ENCODE peak calls at places on chromosomes 6 and 20, in eight cellular contexts. T is COR-L47, M is HT-29, I is lower leg skin, L is SIG-M5, O is A549, Y is heart right ventricle, K is foreskin fibroblast. W is an unnamed sample.

GRCh38 chr6:126388235-126388634 is 48.3 kb downstream of the CENPW start:
- DNase-seq in O (no peak), T (no peak), M (no peak), L (no peak), K (peak), I (no peak), Y (no peak), W (no peak)

GRCh38 chr6:111013144-111013905 is 31.5 kb downstream of the RPF2 start:
- DNase-seq in O (no peak), K (no peak), Y (no peak), L (no peak), T (peak), M (no peak), I (no peak), W (no peak)

GRCh38 chr6:92753956-92754355 is 665.4 kb downstream of the EPHA7 start:
- DNase-seq in I (no peak), K (no peak), L (no peak), M (no peak), O (no peak), Y (no peak), T (no peak), W (no peak)

GRCh38 chr6:104477569-104477968 is 382.1 kb downstream of the HACE1 start:
- DNase-seq in M (no peak), O (no peak), K (no peak), T (no peak), L (no peak), Y (no peak), I (no peak), W (no peak)

GRCh38 chr20:4645621-4646020 is 76.1 kb upstream of the PRND start:
- DNase-seq in L (no peak), O (no peak), Y (no peak), T (no peak), I (no peak), M (no peak), K (no peak), W (no peak)

GRCh38 chr20:20755227-20755626 is 42.8 kb upstream of the RALGAPA2 start:
- DNase-seq in O (no peak), K (no peak), M (no peak), L (peak), Y (no peak), T (no peak), I (no peak), W (no peak)

GRCh38 chr6:168154263-168154917 is 75.4 kb upstream of the FRMD1 start:
- DNase-seq in K (no peak), L (no peak), O (no peak), M (no peak), I (no peak), Y (no peak), T (no peak), W (no peak)

GRCh38 chr6:145623231-145623630 is 112.1 kb downstream of the EPM2A start:
- DNase-seq in L (no peak), O (no peak), Y (no peak), I (no peak), K (no peak), T (no peak), M (no peak), W (no peak)

GRCh38 chr20:24432057-24432456 is 37.4 kb upstream of the SYNDIG1 start:
- DNase-seq in K (no peak), M (no peak), L (no peak), T (no peak), Y (no peak), O (no peak), I (no peak), W (no peak)

GRCh38 chr6:142907017-142907470 is 37.9 kb downstream of the HIVEP2 start:
- DNase-seq in L (no peak), M (no peak), I (no peak), Y (no peak), K (no peak), T (no peak), O (no peak), W (no peak)

GRCh38 chr20:41443667-41444066 is 77.0 kb upstream of the EMILIN3 start:
- DNase-seq in O (no peak), L (peak), M (no peak), I (no peak), T (no peak), Y (no peak), K (no peak), W (no peak)

GRCh38 chr20:41613321-41613720 is 4.9 kb downstream of the CHD6 start:
- DNase-seq in M (no peak), I (no peak), O (no peak), L (no peak), Y (no peak), T (no peak), K (no peak), W (no peak)

GRCh38 chr20:9353916-9354276 is 160.5 kb upstream of the LAMP5 start:
- DNase-seq in L (no peak), K (peak), I (no peak), T (no peak), O (no peak), Y (no peak), M (no peak), W (no peak)

GRCh38 chr20:24935786-24936525 is 13.1 kb upstream of the CST7 start:
- DNase-seq in T (no peak), L (no peak), K (no peak), Y (no peak), I (peak), M (no peak), O (no peak), W (no peak)

GRCh38 chr6:45422541-45423110 is 44.9 kb upstream of the SUPT3H start:
- DNase-seq in L (no peak), M (peak), I (no peak), T (peak), K (peak), O (no peak), Y (peak), W (no peak)

GRCh38 chr6:68427630-68428029 is 207.5 kb upstream of the ADGRB3 start:
- DNase-seq in K (peak), I (no peak), Y (no peak), M (no peak), T (no peak), L (no peak), O (no peak), W (no peak)

GRCh38 chr6:133568970-133569889 is 319.7 kb upstream of the TCF21 start:
- DNase-seq in T (peak), M (peak), Y (no peak), I (peak), K (peak), L (no peak), O (peak), W (no peak)

GRCh38 chr20:37282558-37282957 is 6.9 kb upstream of the MANBAL start:
- DNase-seq in M (peak), Y (no peak), K (peak), T (no peak), I (no peak), L (no peak), O (no peak), W (no peak)

GRCh38 chr20:917416-917815 is 1.3 kb upstream of the ANGPT4 start:
- DNase-seq in O (no peak), K (no peak), I (no peak), L (no peak), Y (no peak), M (no peak), T (no peak), W (no peak)

GRCh38 chr6:168139121-168139520 is 60.1 kb upstream of the FRMD1 start:
- DNase-seq in I (no peak), O (no peak), L (no peak), K (no peak), T (no peak), M (no peak), Y (no peak), W (no peak)

GRCh38 chr6:54194067-54194466 is 82.8 kb downstream of the MLIP start:
- DNase-seq in I (no peak), Y (no peak), K (peak), T (no peak), O (no peak), L (no peak), M (no peak), W (no peak)

GRCh38 chr6:43695078-43695966 is 7.7 kb upstream of the MRPS18A start:
- DNase-seq in Y (no peak), T (peak), M (peak), I (no peak), O (no peak), L (no peak), K (no peak), W (no peak)